ENCODE peak calls at places on chromosome 21, in four cellular contexts. V is psoas muscle, N is right lobe of liver, L is GM13977. I is an unnamed sample.

GRCh38 chr21:18369115-18369514 is 34.5 kb downstream of the TMPRSS15 start:
- DNase-seq in V (no peak), N (no peak), L (no peak), I (no peak)

GRCh38 chr21:9839011-9839661 is 682.2 kb upstream of the TPTE start:
- DNase-seq in V (peak), N (peak), L (peak), I (peak)

GRCh38 chr21:16113052-16113715 is 383.4 kb downstream of the USP25 start:
- DNase-seq in V (no peak), N (no peak), L (no peak), I (no peak)

GRCh38 chr21:20971296-20971921 is 26.8 kb upstream of the NCAM2 start:
- DNase-seq in V (no peak), N (no peak), L (no peak), I (no peak)

GRCh38 chr21:19458295-19458694 is 1054.7 kb upstream of the TMPRSS15 start:
- DNase-seq in V (no peak), N (no peak), L (no peak), I (no peak)

GRCh38 chr21:16741228-16741665 is 771.6 kb upstream of the CXADR start:
- DNase-seq in V (no peak), N (no peak), L (no peak), I (no peak)

GRCh38 chr21:23016617-23017016 is 2018.4 kb downstream of the NCAM2 start:
- DNase-seq in V (no peak), N (no peak), L (no peak), I (no peak)

GRCh38 chr21:43643193-43643592 is 16.1 kb downstream of the HSF2BP start:
- DNase-seq in V (no peak), N (no peak), L (no peak), I (no peak)

GRCh38 chr21:38494688-38495087 is 3.6 kb downstream of the ERG start:
- DNase-seq in V (no peak), N (no peak), L (no peak), I (no peak)
- TF ChIP-seq CTCF in V (no peak), N (no peak), L (no peak), I (peak)

GRCh38 chr21:38963006-38963405 is 157.3 kb downstream of the ETS2 start:
- DNase-seq in V (no peak), N (no peak), L (no peak), I (no peak)

GRCh38 chr21:38968887-38969543 is 163.3 kb downstream of the ETS2 start:
- DNase-seq in V (no peak), N (no peak), L (no peak), I (no peak)

GRCh38 chr21:38970765-38971164 is 165.0 kb downstream of the ETS2 start:
- DNase-seq in V (no peak), N (no peak), L (no peak), I (no peak)

GRCh38 chr21:38965241-38965640 is 159.5 kb downstream of the ETS2 start:
- DNase-seq in V (no peak), N (no peak), L (no peak), I (no peak)

GRCh38 chr21:38965910-38966504 is 160.3 kb downstream of the ETS2 start:
- DNase-seq in V (no peak), N (peak), L (no peak), I (no peak)
- TF ChIP-seq CTCF in V (no peak), N (no peak), L (no peak), I (no peak)

DNA sequence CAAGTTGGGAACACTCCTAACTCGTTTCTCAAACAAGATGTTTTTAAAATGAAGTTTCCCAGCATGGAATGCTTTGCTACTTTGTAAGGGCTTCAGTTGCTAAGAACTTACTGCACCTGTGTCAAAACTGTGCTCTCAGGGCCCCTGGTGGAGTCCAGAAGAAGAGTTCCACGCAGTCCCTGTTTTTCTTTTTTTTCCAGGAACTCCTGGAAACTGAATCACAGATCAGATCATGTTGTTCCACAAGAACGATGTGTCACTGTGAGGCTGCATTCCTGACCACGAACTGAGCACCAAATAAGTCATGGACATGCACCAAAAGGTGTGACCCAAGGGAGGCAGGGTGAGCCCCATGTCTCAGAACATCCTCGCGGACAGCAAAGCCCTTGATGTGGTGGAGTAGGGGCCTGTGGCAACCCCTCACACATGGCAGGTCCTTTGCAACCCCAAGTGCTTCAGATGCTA is 257.2 kb downstream of the KCNJ6 start:
- DNase-seq in V (peak), N (no peak), L (no peak), I (no peak)
- TF ChIP-seq CTCF in V (peak), N (peak), L (no peak), I (peak)

GRCh38 chr21:40176732-40177131 is 309.5 kb downstream of the PCP4 start:
- DNase-seq in V (no peak), N (no peak), L (no peak), I (no peak)

GRCh38 chr21:40177979-40178378 is 310.7 kb downstream of the PCP4 start:
- DNase-seq in V (no peak), N (no peak), L (no peak), I (no peak)

GRCh38 chr21:40169971-40170370 is 302.7 kb downstream of the PCP4 start:
- DNase-seq in V (no peak), N (no peak), L (no peak), I (no peak)

GRCh38 chr21:40178726-40179125 is 311.5 kb downstream of the PCP4 start:
- DNase-seq in V (no peak), N (no peak), L (no peak), I (no peak)

DNA sequence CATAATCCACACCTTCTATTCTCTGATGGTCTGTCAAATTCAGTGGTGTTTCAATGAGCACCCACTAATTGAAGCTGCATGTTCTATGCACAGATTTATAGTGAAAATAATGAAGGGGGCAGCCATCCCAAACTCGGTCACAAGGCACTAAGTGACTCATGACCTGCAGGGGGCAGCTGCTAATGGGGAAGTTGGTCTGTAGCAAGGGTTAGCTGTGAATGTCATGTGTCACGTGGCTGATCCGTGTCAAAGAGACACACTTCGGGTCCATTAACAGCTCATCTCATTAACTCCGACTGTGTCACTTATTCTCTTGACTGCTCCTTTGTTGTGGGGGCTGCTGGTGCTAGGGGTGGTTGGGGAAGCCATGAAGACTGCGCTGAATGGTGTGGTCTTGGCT is 306.6 kb downstream of the PCP4 start:
- DNase-seq in V (no peak), N (no peak), L (no peak), I (no peak)
- TF ChIP-seq CTCF in V (no peak), N (no peak), L (no peak), I (no peak)

DNA sequence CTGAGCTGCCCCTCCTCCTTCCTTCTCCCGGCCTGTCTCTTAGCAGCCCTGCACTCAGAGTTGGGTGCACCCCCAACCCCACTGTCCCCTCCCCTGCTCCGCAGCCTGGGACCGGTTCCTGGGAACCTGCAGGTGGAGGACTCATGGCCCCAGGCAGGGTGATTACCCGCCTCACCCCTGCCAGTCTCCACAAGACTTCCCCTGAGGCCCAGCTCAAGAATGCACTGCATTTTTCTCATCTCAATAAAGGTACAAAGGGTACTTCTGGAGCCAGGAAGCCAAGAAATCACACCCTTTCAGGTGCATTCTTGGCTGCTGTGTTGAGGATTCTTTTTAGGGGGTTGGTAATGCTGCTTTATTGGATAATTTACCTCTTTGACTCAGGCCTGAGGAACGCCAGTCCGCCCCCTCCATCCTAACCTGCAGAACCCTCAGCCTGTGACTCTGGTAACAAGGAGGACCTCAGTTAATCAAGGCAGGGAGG is 126.3 kb upstream of the TMPRSS2 start:
- DNase-seq in V (no peak), N (no peak), L (no peak), I (peak)
- TF ChIP-seq CTCF in V (no peak), N (no peak), L (no peak), I (no peak)

GRCh38 chr21:34884346-34884929 is 164.7 kb downstream of the RUNX1 start:
- DNase-seq in V (no peak), N (no peak), L (no peak), I (no peak)
- TF ChIP-seq CTCF in V (no peak), N (no peak), L (no peak), I (no peak)

DNA sequence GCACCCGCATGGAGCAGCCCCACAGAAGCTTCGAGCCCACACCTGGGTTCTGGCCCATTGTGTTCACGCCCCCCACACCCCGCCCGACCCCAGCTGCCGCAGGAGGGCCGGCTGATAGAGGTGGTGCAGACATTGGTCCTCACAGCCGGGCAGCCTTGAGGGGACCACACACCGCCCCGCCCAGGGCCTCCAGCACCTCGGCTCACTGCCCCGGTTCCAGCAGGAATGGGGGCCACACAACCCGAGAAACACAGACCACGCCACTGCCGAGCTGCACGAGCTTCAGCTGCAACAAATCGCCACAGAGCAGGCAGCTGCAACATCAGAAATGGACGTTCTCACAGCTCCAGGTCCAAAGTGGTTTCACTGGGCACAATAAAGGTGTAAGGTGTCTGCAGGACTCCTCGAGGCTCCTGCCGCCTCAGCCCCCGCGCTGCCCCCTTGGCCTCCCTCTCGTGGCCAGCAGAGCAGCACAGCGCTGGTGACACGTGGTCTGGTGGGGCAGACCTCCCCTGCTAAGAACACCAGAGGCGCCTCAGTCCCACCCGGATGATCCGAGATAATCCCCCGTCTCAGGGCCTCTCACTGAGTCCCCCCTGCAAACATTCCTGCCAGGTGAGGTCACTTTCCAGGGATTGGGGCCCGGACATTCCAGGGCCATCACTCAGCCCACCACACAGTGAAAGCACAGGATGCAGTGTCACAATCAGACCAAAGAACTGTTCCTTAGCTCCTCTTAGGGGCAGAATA is 62.3 kb upstream of the ADARB1 start:
- DNase-seq in V (peak), N (no peak), L (no peak), I (peak)
- TF ChIP-seq CTCF in V (peak), N (no peak), L (no peak), I (peak)

DNA sequence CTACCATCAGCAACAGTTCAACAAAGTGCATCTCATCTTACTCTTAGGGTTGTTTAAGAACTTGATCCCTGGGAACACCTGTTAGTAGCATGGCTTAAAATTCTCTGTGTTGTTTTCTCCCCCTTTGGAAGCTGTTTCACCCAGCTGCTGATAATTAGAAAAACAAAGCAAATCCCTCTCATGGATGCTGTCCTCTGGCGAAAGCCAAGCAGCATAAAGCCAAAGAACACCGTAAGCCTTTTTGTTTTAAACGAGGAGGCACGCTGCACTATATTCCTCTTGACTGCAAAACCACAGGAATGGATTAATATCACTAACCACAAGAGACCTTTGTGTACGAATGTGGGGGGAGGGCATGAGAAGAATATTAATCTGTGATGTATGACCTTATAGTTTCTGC is 923.2 kb downstream of the LTN1 start:
- DNase-seq in V (no peak), N (no peak), L (no peak), I (no peak)
- TF ChIP-seq CTCF in V (no peak), N (no peak), L (no peak), I (no peak)

I was measured in chondrocyte.